ENCODE peak calls at places on chromosomes 4 and X, in nine cellular contexts. O is transverse colon, I is endothelial cell of umbilical vein, M is stomach, A is HepG2, G is sigmoid colon, J is suprapubic skin, P is H1, R is HCT116. D is an unnamed sample.

GRCh38 chr4:12393631-12394262 is 965.1 kb upstream of the HS3ST1 start:
- DNase-seq in O (no peak), I (no peak), M (no peak), A (no peak), G (no peak), J (no peak), P (no peak), R (no peak), D (no peak)

GRCh38 chr4:99301376-99302164 is 10.8 kb upstream of the ADH1A start:
- DNase-seq in O (no peak), I (no peak), M (no peak), A (no peak), G (no peak), J (no peak), P (no peak), R (no peak), D (no peak)

GRCh38 chr4:117811731-117812130 is 222.6 kb upstream of the NDST3 start:
- DNase-seq in O (no peak), I (no peak), M (no peak), A (no peak), G (no peak), J (no peak), P (no peak), R (no peak), D (no peak)

GRCh38 chr4:16450031-16450430 is 223.8 kb upstream of the TAPT1 start:
- DNase-seq in O (no peak), I (no peak), M (no peak), A (no peak), G (no peak), J (no peak), P (no peak), R (no peak), D (no peak)

GRCh38 chr4:147799986-147800555 is 68.2 kb downstream of the ARHGAP10 start:
- DNase-seq in O (no peak), I (no peak), M (no peak), A (no peak), G (no peak), J (no peak), P (no peak), R (no peak), D (no peak)

GRCh38 chr4:26826721-26827120 is 33.9 kb upstream of the STIM2 start:
- DNase-seq in O (peak), I (peak), M (peak), A (no peak), G (no peak), J (no peak), P (no peak), R (no peak), D (peak)

GRCh38 chr4:37667197-37668100 is 18.7 kb downstream of the RELL1 start:
- DNase-seq in O (no peak), I (peak), M (no peak), A (no peak), G (no peak), J (no peak), P (no peak), R (no peak), D (no peak)

GRCh38 chr4:168978001-168978700 is 31.9 kb downstream of the CBR4 start:
- DNase-seq in O (no peak), I (no peak), M (no peak), A (peak), G (no peak), J (no peak), P (no peak), R (no peak), D (no peak)

GRCh38 chr4:173301518-173302201 is 32.5 kb downstream of the HMGB2 start:
- DNase-seq in O (no peak), I (peak), M (no peak), A (no peak), G (no peak), J (no peak), P (no peak), R (peak), D (no peak)

GRCh38 chrX:45295587-45295986 is 94.9 kb upstream of the DIPK2B start:
- DNase-seq in O (peak), I (peak), M (no peak), A (peak), G (no peak), J (no peak), P (no peak), R (peak), D (no peak)

DNA sequence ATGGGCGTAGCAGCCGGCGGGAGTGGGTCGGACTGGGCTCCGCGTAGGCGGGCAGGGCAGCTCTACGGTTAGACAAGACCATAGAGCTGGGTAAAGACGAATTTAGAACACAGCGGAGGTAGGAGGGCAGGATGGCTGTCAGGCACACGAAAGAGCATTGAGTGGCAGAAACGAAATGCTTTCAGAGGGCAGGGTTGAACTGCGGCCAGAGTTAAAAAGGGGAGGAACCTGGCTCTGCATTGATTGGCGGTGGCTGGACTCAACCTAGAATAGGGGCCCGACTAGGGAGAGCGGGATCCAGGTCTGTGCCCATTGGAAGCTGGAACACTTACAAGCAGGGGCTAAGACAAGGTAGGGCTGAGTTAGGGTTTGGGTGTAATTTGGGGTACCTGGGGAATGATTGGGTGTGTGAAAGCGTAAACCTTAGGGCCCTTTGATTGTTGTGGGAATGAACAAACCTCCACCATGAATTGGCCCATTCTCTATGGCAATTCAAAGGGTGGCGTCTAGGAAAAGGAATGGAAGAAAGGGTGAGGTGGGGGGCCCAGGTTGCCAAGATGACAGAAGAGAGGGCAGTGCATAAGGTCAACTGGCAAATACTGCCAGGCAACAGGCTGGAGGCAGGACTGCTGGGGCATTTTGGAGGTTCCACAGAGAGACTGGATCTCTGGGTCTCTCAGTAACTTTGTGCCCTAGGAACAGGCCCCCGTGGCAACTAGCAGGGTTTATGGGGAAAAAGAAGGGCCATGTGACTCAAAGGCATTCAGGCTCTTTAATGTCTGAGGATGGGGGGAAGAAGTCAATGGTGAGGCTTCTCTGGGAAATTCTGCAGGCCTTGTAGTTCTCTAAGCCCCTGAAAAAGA is 911 bp upstream of the ELK1 start:
- DNase-seq in O (no peak), I (no peak), M (no peak), A (no peak), G (no peak), J (no peak), P (no peak), R (no peak), D (no peak)
- TF ChIP-seq POLR2A in O (no peak), I (no peak), M (no peak), A (no peak), G (no peak), J (no peak), P (no peak), R (no peak), D (no peak)

GRCh38 chrX:23766650-23767551 is 16.1 kb upstream of the SAT1 start:
- DNase-seq in O (peak), I (no peak), M (no peak), A (no peak), G (no peak), J (no peak), P (no peak), R (no peak), D (peak)
- TF ChIP-seq POLR2AphosphoS5 in O (no peak), I (no peak), M (no peak), A (no peak), G (no peak), J (no peak), P (no peak), R (no peak), D (no peak)

GRCh38 chrX:49164589-49165360 is 2.2 kb downstream of the MAGIX start:
- DNase-seq in O (no peak), I (no peak), M (no peak), A (no peak), G (no peak), J (no peak), P (no peak), R (no peak), D (no peak)

GRCh38 chrX:49160908-49161307 is 1.6 kb upstream of the MAGIX start:
- DNase-seq in O (no peak), I (no peak), M (no peak), A (no peak), G (no peak), J (no peak), P (no peak), R (no peak), D (no peak)

GRCh38 chrX:49165901-49166881 is 3.6 kb downstream of the MAGIX start:
- DNase-seq in O (peak), I (peak), M (peak), A (no peak), G (peak), J (peak), P (peak), R (peak), D (peak)

GRCh38 chrX:49162620-49163019 is at the start of gene MAGIX:
- DNase-seq in O (no peak), I (no peak), M (peak), A (no peak), G (no peak), J (no peak), P (no peak), R (no peak), D (no peak)

DNA sequence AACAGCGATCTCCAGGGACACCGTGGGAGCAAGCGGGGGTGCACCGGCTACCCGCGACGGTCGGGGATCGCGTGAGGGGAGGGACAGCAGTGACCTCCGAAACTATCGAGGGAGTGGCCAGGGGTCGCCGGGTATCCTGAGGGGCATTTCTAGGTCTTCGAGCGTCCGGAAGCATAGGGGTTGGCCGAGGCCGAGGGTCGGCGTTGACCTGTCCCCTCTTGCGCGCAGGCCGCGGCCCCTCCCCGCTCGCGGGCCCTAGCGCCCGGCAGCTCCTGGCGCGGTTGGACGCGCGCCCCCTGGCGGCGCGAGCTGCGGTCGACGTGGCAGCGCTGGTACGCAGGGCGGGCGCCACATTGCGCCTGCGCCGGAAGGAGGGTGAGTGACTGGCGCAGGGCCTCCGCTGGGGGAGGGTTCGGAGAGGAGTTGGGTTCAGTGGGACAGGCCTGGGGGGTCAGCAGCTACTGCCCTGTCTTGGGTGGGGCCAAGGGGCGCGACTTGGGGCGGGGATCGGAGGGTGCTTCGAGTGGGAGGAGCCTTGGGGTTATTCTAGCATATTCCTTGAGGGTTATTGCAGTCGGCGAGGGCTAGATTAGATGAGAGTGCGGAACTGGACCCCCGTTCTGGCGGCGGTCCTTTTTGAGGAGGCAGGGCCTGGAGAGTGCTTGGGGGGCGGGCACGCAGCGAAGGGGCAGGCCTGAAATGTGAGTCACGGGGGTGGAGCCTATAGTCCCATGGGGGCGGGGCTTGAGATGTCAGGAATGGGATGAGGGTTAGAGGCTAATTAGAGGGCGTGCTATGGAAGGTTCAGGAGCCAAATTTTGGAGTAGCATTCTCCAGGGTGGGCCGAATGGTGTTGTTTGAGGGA is 1.2 kb downstream of the MAGIX start:
- DNase-seq in O (peak), I (peak), M (peak), A (peak), G (peak), J (peak), P (peak), R (peak), D (peak)
- TF ChIP-seq POLR2A in O (no peak), I (no peak), M (no peak), A (peak), G (no peak), J (peak), P (no peak), R (peak), D (no peak)

DNA sequence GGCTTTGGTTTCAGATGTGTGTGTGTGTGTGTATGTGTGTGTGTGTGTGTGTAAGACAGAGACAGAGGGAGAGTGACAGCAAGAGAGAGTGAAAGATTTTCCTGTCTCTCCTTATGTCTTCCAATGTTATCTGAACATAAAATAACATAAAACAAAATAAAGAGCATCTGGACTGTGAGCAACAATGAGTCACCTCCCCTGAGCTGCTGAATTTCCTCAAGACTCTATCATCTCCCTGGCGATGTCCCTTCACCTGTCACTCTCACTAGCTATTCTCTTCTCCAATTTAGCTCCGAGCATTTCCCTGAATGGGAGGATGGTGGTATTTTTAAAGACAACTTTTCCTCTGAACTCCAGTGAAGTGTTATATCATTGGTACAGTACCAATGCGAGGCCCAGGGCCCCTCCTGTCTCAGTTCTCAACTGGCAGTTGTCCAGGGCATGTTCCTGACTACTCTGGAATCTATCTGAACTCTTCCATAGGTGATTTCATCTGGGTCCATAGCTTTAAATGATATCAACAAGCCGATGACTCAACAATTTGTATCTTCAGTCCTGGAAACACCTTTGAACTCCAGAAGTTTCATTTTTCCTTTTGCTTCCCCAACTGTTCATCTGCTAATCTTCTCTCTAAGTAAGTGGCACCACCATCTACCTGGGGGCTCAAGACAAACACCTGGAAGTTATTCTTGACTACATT is 195.0 kb upstream of the CLNK start:
- DNase-seq in O (no peak), I (no peak), M (no peak), A (no peak), G (no peak), J (no peak), P (no peak), R (no peak), D (no peak)
- TF ChIP-seq POLR2AphosphoS5 in O (no peak), I (no peak), M (no peak), A (no peak), G (no peak), J (no peak), P (no peak), R (no peak), D (no peak)

DNA sequence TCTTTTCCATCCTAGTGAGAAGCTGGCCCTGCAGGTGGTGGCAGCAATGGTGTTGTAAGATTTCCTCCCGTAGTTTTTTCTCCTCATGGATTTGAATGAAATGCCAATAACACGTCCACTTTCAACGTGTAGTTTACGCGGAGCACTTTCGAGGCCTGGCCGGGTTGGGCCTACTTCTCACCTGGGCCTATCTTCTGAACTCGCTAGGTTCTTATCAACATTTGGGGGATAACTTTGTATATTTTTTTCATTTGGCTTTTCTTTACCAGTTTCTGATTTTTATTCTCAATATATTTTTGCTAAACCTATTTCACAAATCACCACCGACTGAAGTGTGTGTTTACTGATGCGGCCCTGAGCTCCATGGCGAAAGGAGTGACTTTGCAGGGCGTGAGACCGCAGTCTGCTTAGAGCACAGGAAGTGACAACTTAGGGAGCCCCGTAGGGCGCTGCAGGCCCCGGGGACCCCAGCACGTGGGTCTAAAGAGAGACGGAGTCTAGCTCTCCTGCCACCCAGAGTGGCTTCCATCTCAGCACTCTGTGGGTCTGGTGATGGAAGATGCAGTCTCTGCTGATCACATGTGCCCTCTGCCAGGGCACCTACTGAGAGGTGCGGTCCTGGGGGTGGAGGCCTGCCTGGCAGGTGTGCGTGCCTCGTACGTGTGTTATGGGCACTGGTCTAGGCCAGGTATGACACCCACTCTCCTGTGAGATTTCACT is 29.1 kb downstream of the NELFA start:
- DNase-seq in O (no peak), I (no peak), M (no peak), A (no peak), G (no peak), J (no peak), P (no peak), R (no peak), D (peak)
- TF ChIP-seq POLR2A in O (no peak), I (no peak), M (no peak), A (no peak), G (no peak), J (no peak), P (no peak), R (no peak), D (no peak)